ENCODE peak calls at places on chromosome 13, in seven cellular contexts. O is astrocyte, V is AG04450, B is hepatocyte, F is fibroblast of lung, R is breast epithelium, W is Panc1. T is an unnamed sample.
A peak's percentile ranks its signal among the peaks of the same experiment; 100 is the strongest.

GRCh38 chr13:39811051-39811450 is 155.6 kb downstream of the COG6 start:
- DNase-seq in O (no peak), V (no peak), B (no peak), F (no peak), R (no peak), W (no peak), T (no peak)

GRCh38 chr13:20241593-20241992 is 9.5 kb upstream of the GJB6 start:
- DNase-seq in O (no peak), V (no peak), B (no peak), F (no peak), R (no peak), W (no peak), T (no peak)

GRCh38 chr13:59677966-59678814 is 485.5 kb downstream of the DIAPH3 start:
- DNase-seq in O (peak; percentile 41), V (peak; percentile 43), B (peak; percentile 72), F (peak; percentile 83), R (no peak), W (no peak), T (no peak)

GRCh38 chr13:90553167-90553566 is 794.3 kb upstream of the MIR17HG start:
- DNase-seq in O (no peak), V (no peak), B (no peak), F (no peak), R (no peak), W (no peak), T (no peak)

GRCh38 chr13:94129490-94129894 is 350.0 kb downstream of the DCT start:
- DNase-seq in O (no peak), V (no peak), B (no peak), F (peak; percentile 9), R (no peak), W (no peak), T (no peak)

GRCh38 chr13:98664047-98664446 is 87.1 kb upstream of the STK24 start:
- DNase-seq in O (peak; percentile 93), V (no peak), B (no peak), F (peak; percentile 9), R (no peak), W (peak; percentile 5), T (no peak)

GRCh38 chr13:94248454-94249233 is 230.8 kb downstream of the DCT start:
- DNase-seq in O (no peak), V (no peak), B (no peak), F (peak; percentile 27), R (no peak), W (no peak), T (no peak)

GRCh38 chr13:35769812-35770211 is 293.3 kb upstream of the MAB21L1 start:
- DNase-seq in O (no peak), V (no peak), B (no peak), F (no peak), R (no peak), W (no peak), T (no peak)

GRCh38 chr13:58298556-58299135 is 667.1 kb downstream of the PCDH17 start:
- DNase-seq in O (no peak), V (no peak), B (no peak), F (no peak), R (no peak), W (no peak), T (no peak)

GRCh38 chr13:19158526-19158925 is 23.1 kb downstream of the TUBA3C start:
- DNase-seq in O (no peak), V (no peak), B (no peak), F (no peak), R (no peak), W (no peak), T (no peak)

GRCh38 chr13:19159181-19159580 is 22.4 kb downstream of the TUBA3C start:
- DNase-seq in O (no peak), V (no peak), B (no peak), F (no peak), R (no peak), W (no peak), T (no peak)

GRCh38 chr13:19159761-19160420 is 21.7 kb downstream of the TUBA3C start:
- DNase-seq in O (no peak), V (no peak), B (no peak), F (no peak), R (no peak), W (no peak), T (no peak)

GRCh38 chr13:19157461-19157860 is 24.2 kb downstream of the TUBA3C start:
- DNase-seq in O (no peak), V (no peak), B (no peak), F (no peak), R (no peak), W (no peak), T (no peak)

DNA sequence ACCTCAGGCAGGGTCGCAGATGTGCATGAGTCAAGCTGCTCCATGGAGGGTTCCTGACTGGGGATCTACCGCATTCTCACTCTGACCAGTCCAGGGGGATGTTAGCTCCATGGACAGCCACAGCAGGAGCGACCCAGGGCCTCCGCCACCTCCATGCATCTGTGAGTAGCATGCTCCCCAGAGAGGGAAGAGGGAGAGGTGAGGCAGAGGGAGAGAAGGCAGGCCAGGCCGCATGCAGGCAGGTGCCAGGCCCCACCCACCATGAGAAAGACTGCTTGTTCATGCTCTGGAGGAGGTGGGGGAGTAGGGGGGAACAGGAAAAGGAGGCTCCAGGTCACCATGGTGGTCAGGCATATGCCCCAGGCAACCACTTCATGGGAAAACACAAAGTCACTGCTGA is 20.3 kb downstream of the TUBA3C start:
- DNase-seq in O (no peak), V (no peak), B (no peak), F (no peak), R (no peak), W (no peak), T (no peak)
- H3K9me3 ChIP-seq in O (peaks cover 20% of the 10 kb centered on the region), V (peaks cover 75% of the 10 kb centered on the region), B (no peaks in the 10 kb centered on the region), F (no peaks in the 10 kb centered on the region), R (peaks cover 23% of the 10 kb centered on the region), W (no peaks in the 10 kb centered on the region), T (no peaks in the 10 kb centered on the region)

DNA sequence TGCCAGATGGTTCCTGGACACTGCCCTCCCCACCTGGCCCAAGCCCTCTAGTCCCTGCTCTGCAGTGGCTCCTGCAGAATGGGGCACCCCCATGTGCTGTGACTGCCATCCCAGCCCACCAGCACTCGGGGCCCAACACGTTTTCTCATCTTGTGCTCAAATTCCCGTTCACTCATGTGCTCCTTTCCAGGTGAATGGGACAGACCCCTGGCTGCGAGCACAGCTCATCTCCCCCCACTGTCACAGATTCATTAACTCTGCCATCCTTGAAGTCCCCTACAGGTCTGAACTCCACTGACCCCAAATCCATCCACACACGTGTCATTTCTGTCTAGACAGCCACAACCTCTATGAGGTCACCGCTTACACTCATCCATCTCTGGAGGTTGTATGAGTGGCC is 23.6 kb downstream of the TUBA3C start:
- DNase-seq in O (no peak), V (no peak), B (no peak), F (no peak), R (no peak), W (no peak), T (no peak)
- H3K9me3 ChIP-seq in O (peaks cover 41% of the 10 kb centered on the region), V (peaks cover 97% of the 10 kb centered on the region), B (no peaks in the 10 kb centered on the region), F (no peaks in the 10 kb centered on the region), R (peaks cover 10% of the 10 kb centered on the region), W (no peaks in the 10 kb centered on the region), T (no peaks in the 10 kb centered on the region)

GRCh38 chr13:64958106-64958505 is 2272.0 kb downstream of the PCDH9 start:
- DNase-seq in O (no peak), V (no peak), B (no peak), F (no peak), R (no peak), W (no peak), T (no peak)
- H3K9me3 ChIP-seq in O (no peaks in the 10 kb centered on the region), V (peaks cover 10% of the 10 kb centered on the region), B (no peaks in the 10 kb centered on the region), F (no peaks in the 10 kb centered on the region), R (no peaks in the 10 kb centered on the region), W (no peaks in the 10 kb centered on the region), T (no peaks in the 10 kb centered on the region)

GRCh38 chr13:47372742-47373141 is 475.9 kb upstream of the HTR2A start:
- DNase-seq in O (no peak), V (no peak), B (no peak), F (peak; percentile 4), R (no peak), W (no peak), T (no peak)

GRCh38 chr13:47374741-47375140 is 477.9 kb upstream of the HTR2A start:
- DNase-seq in O (no peak), V (no peak), B (no peak), F (no peak), R (no peak), W (no peak), T (no peak)
- H3K9me3 ChIP-seq in O (peaks cover 3% of the 10 kb centered on the region), V (peaks cover 3% of the 10 kb centered on the region), B (no peaks in the 10 kb centered on the region), F (no peaks in the 10 kb centered on the region), R (peaks cover 5% of the 10 kb centered on the region), W (no peaks in the 10 kb centered on the region), T (peaks cover 2% of the 10 kb centered on the region)

DNA sequence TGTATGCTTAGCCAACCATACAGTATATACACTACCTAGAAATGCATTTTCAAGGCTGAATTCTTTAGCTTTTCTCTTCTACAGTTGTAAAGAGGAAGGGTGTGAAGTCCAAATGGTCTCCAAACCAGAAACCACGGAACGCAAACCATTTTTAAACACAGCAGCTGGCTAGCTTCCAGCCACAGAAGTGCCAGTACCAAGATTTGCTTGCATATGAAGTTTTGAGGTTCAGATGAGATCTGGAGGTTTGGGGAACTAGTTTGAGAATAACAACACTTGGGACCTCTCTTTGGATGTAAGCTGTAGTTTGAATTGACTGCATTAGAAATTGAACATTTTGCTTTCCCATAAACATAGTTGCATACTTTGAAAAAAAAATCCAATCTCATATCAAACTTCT is 1243.5 kb downstream of the EFNB2 start:
- DNase-seq in O (no peak), V (no peak), B (no peak), F (no peak), R (no peak), W (no peak), T (no peak)
- H3K9me3 ChIP-seq in O (no peaks in the 10 kb centered on the region), V (no peaks in the 10 kb centered on the region), B (no peaks in the 10 kb centered on the region), F (no peaks in the 10 kb centered on the region), R (no peaks in the 10 kb centered on the region), W (no peaks in the 10 kb centered on the region), T (no peaks in the 10 kb centered on the region)

GRCh38 chr13:48316826-48317510 is 13.4 kb downstream of the RB1 start:
- DNase-seq in O (no peak), V (no peak), B (no peak), F (no peak), R (no peak), W (no peak), T (no peak)
- H3K9me3 ChIP-seq in O (peaks cover 13% of the 10 kb centered on the region), V (peaks cover 55% of the 10 kb centered on the region), B (no peaks in the 10 kb centered on the region), F (no peaks in the 10 kb centered on the region), R (peaks cover 4% of the 10 kb centered on the region), W (no peaks in the 10 kb centered on the region), T (peaks cover under 1% of the 10 kb centered on the region)

GRCh38 chr13:41152005-41152404 is 19.4 kb upstream of the KBTBD6 start:
- DNase-seq in O (no peak), V (no peak), B (no peak), F (no peak), R (no peak), W (no peak), T (no peak)
- H3K9me3 ChIP-seq in O (peaks cover 11% of the 10 kb centered on the region), V (peaks cover 23% of the 10 kb centered on the region), B (peaks cover 12% of the 10 kb centered on the region), F (no peaks in the 10 kb centered on the region), R (peaks cover 50% of the 10 kb centered on the region), W (peaks cover 12% of the 10 kb centered on the region), T (peaks cover 22% of the 10 kb centered on the region)

DNA sequence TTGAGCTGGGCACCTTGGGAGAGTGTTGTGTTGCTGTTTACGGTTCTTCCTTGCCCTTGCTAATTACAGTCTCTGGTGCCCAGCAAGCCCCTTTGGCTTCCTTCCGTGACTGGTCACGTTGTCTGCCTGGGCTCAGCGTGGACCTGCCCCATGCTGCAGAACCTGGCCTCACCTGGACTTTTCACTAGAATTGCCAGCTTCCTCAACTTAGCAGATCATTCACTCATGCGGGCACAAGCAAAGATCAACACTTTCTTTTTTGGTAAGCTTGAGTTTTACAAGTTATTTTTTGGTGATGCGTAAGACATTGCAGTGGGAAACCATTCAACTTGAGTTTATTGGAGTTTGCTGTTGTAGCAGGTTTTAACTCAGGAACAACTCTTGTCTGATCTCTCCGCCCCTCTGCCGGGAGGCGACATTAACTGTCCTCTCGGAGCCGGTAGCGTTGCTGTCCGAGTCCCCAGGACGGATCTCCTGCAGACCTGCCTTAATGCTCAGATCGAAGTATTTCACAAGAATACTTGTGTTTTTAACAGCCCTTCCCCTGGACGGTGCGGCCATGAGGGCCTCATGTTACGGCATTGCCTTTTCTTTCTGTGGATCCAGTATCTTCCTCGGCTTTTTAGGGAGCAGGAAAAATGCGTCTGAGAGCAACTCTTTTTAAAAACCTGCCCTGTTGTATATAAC is 15.7 kb upstream of the TEX29 start:
- DNase-seq in O (no peak), V (no peak), B (no peak), F (no peak), R (no peak), W (no peak), T (no peak)
- H3K9me3 ChIP-seq in O (no peaks in the 10 kb centered on the region), V (no peaks in the 10 kb centered on the region), B (no peaks in the 10 kb centered on the region), F (no peaks in the 10 kb centered on the region), R (no peaks in the 10 kb centered on the region), W (no peaks in the 10 kb centered on the region), T (no peaks in the 10 kb centered on the region)